ENCODE peak calls at places on chromosome 1, in four cellular contexts. X, U, H and I are unnamed samples.

GRCh38 chr1:116256875-116257823 is 115.9 kb upstream of the ATP1A1 start:
- DNase-seq in X (no peak), U (no peak), H (no peak), I (no peak)

GRCh38 chr1:40753142-40753882 is 30.3 kb upstream of the KCNQ4 start:
- DNase-seq in U (no peak), X (no peak), H (no peak), I (no peak)

GRCh38 chr1:221693087-221693486 is 48.8 kb downstream of the DUSP10 start:
- DNase-seq in X (no peak), U (no peak), H (peak), I (peak)

GRCh38 chr1:167860231-167860923 is 53.6 kb downstream of the ADCY10 start:
- DNase-seq in X (no peak), U (no peak), H (no peak), I (no peak)

GRCh38 chr1:58964880-58965279 is 181.0 kb upstream of the JUN start:
- DNase-seq in H (no peak), U (no peak), X (no peak), I (no peak)

GRCh38 chr1:201069636-201070035 is 42.6 kb downstream of the CACNA1S start:
- DNase-seq in H (no peak), U (no peak), X (no peak), I (no peak)

GRCh38 chr1:8347635-8348034 is 29.7 kb downstream of the SLC45A1 start:
- DNase-seq in X (no peak), U (no peak), H (no peak), I (no peak)

GRCh38 chr1:88900883-88901282 is 9.5 kb upstream of the GTF2B start:
- DNase-seq in H (no peak), X (no peak), U (no peak), I (no peak)

GRCh38 chr1:6958407-6958806 is 173.2 kb downstream of the CAMTA1 start:
- DNase-seq in X (no peak), H (no peak), U (no peak), I (no peak)

GRCh38 chr1:91696321-91696720 is 189.6 kb downstream of the TGFBR3 start:
- DNase-seq in X (no peak), H (no peak), U (no peak), I (no peak)

GRCh38 chr1:245155186-245156040 is 628 bp downstream of the KIF26B start:
- DNase-seq in U (no peak), X (peak), H (peak), I (no peak)

GRCh38 chr1:147772540-147772939 is 12.1 kb upstream of the GJA5 start:
- DNase-seq in U (no peak), H (no peak), X (no peak), I (no peak)
- H3K4me3 ChIP-seq in U (no peak), H (no peak), X (no peak), I (no peak)

DNA sequence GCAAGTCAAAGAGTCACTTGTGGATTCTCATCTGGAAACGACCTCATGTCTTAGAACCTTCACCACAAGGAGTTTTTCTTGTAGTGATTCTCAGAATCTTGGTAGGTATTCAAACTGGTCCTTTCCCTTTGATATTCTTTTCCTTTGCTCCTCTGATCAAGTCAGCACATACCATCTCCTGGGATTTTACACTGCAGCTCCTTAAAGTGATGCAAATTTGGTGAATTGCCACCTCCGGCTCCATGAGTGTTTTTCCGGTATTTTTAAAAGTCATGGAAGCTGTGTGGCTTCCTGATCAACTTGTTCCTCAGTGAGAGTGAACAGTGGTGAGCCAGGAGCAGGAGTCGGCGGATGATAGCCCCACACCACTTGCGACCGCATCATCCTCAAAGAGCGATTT is 182.1 kb upstream of the DAB1 start:
- DNase-seq in U (no peak), H (no peak), X (no peak), I (peak)
- TF ChIP-seq YY1 in U (no peak), H (no peak), X (no peak), I (no peak)

GRCh38 chr1:203477748-203478147 is 2.1 kb downstream of the PRELP start:
- DNase-seq in X (no peak), H (no peak), U (no peak), I (no peak)
- H3K4me3 ChIP-seq in X (no peak), H (no peak), U (no peak), I (no peak)

GRCh38 chr1:9416506-9416905 is 122.8 kb upstream of the SLC25A33 start:
- DNase-seq in X (no peak), U (no peak), H (no peak), I (no peak)

GRCh38 chr1:9406111-9406510 is 113.4 kb downstream of the SPSB1 start:
- DNase-seq in H (no peak), U (no peak), X (no peak), I (no peak)

GRCh38 chr1:9413877-9414213 is 121.2 kb downstream of the SPSB1 start:
- DNase-seq in U (no peak), X (no peak), H (no peak), I (no peak)

GRCh38 chr1:9413143-9413876 is 120.6 kb downstream of the SPSB1 start:
- DNase-seq in H (no peak), X (peak), U (peak), I (no peak)

GRCh38 chr1:9410737-9411297 is 118.1 kb downstream of the SPSB1 start:
- DNase-seq in X (peak), H (no peak), U (peak), I (no peak)
- TF ChIP-seq YY1 in X (no peak), H (no peak), U (no peak), I (no peak)

GRCh38 chr1:18452550-18452949 is 28.2 kb upstream of the KLHDC7A start:
- DNase-seq in U (peak), H (peak), X (peak), I (no peak)
- H3K4me3 ChIP-seq in U (no peak), H (no peak), X (no peak), I (no peak)

DNA sequence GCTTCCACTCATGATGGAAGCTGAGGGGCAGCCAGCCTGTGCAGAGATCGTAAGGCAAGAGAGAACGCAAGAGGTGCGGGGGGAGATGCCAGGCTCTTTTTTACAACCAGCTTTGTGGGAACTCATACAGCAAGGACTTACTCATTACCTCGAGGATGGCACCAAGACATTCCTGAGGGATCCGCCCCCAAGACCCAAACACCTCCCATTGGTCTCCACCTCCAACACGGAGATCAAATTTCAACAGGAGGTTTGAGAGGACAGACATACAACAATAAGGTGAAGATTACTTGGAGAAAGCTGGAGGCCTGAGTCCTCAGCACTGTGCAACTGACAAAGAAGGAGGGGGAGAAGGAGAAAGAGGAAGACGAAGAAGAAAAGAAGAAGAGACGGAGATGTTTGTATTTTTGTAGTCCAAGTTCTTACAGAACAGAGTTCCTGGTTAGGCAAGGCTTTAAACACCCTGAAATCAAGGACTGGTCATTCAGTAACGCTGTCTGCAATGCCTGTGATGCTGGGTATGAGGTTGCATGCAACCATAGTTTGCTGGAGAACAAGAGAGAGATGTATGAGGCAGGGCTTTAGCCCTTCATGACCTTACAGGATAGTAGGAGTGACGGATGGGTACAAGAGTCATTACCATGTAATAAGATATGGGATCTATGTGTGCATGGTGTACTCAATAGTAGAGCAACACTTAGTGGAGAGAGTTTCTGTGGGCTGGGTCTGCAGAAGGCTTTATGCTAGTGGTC is 19.7 kb upstream of the GALNT2 start:
- DNase-seq in H (no peak), U (peak), X (no peak), I (peak)
- TF ChIP-seq YY1 in H (no peak), U (no peak), X (no peak), I (no peak)

GRCh38 chr1:67614511-67614934 is 70.5 kb upstream of the GADD45A start:
- DNase-seq in X (no peak), H (no peak), U (no peak), I (no peak)

GRCh38 chr1:67619080-67619479 is 65.9 kb upstream of the GADD45A start:
- DNase-seq in U (no peak), H (no peak), X (no peak), I (no peak)

GRCh38 chr1:67615886-67616285 is 69.1 kb upstream of the GADD45A start:
- DNase-seq in U (no peak), H (no peak), X (no peak), I (no peak)

GRCh38 chr1:67616394-67616985 is 68.5 kb upstream of the GADD45A start:
- DNase-seq in H (no peak), X (no peak), U (no peak), I (no peak)

DNA sequence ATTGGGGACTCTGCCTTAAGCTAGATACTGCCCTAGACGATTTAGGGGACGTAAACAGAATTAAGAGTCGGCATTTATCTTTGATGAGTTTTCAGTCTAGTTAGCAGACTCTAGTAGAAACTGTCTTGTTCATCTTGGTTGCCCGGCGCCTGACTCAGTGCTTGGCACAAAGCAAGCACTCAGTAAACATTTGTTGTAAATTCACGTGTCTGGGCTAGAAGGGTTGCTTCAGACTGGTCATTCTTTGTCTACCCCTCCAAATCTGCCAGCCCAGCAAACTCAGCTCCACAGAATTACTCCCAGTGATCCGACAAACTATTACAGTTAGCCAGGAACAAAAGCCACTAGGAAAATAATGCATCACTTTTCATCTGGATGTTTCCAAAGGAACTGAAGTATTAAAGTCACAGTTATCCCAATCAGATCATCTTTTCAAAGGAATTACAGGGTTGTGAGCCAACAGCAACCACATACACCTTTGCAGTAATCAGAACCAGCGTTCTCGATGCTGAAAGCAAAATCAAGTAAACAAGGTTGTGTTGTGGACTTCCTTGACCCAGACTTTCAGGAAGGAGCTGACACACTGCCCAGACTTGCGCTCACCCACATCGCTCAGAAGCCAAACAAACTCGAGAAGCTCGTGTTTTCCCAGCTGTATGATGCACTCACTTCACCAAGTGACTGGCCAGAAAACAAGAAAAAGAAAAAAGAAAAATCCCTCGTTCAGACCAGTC is 66.5 kb upstream of the GADD45A start:
- DNase-seq in X (no peak), H (no peak), U (no peak), I (no peak)
- H3K4me3 ChIP-seq in X (no peak), H (no peak), U (no peak), I (no peak)